ENCODE peak calls at places on chromosomes 13 and 19, in five cellular contexts. T, F, E, K and Z are unnamed samples.

GRCh38 chr13:24208314-24208713 is 47.8 kb downstream of the SPATA13 start:
- DNase-seq in T (no peak), E (no peak), K (peak; percentile 52), F (no peak), Z (no peak)

GRCh38 chr19:39335168-39335567 is 675 bp downstream of the GMFG start:
- DNase-seq in F (no peak), T (no peak), K (no peak), E (no peak), Z (no peak)

GRCh38 chr13:33057019-33057785 is 41.0 kb downstream of the KL start:
- DNase-seq in E (no peak), T (no peak), K (no peak), F (no peak), Z (no peak)

GRCh38 chr19:47479701-47480503 is 4.1 kb downstream of the KPTN start:
- DNase-seq in F (peak; percentile 83), K (no peak), E (no peak), T (no peak), Z (no peak)

GRCh38 chr19:48614436-48615144 is at the start of gene FAM83E:
- DNase-seq in T (no peak), F (peak; percentile 91), K (peak; percentile 80), E (no peak), Z (no peak)

GRCh38 chr13:29474991-29475390 is 120.5 kb downstream of the SLC7A1 start:
- DNase-seq in T (no peak), F (no peak), K (no peak), E (no peak), Z (no peak)

GRCh38 chr13:33968520-33969507 is 150.9 kb downstream of the RFC3 start:
- DNase-seq in E (no peak), K (no peak), F (no peak), T (no peak), Z (no peak)

GRCh38 chr13:41315466-41316047 is 4.5 kb downstream of the NAA16 start:
- DNase-seq in T (no peak), K (no peak), F (no peak), E (no peak), Z (no peak)

GRCh38 chr19:45812297-45812696 is 2.8 kb downstream of the RSPH6A start:
- DNase-seq in E (no peak), F (no peak), T (no peak), K (no peak), Z (no peak)

GRCh38 chr19:49145485-49146407 is 9.4 kb downstream of the HRC start:
- DNase-seq in F (peak; percentile 94), E (peak; percentile 55), T (peak; percentile 83), K (peak; percentile 31), Z (peak; percentile 92)

GRCh38 chr19:58409010-58409790 is 751 bp downstream of the ZNF584 start:
- DNase-seq in F (no peak), K (no peak), E (no peak), T (no peak), Z (no peak)

GRCh38 chr19:35755160-35755549 is 1.7 kb downstream of the HSPB6 start:
- DNase-seq in T (no peak), E (no peak), K (no peak), F (no peak), Z (no peak)

GRCh38 chr19:49592486-49593232 is 1.7 kb downstream of the PRR12 start:
- DNase-seq in K (peak; percentile 53), T (no peak), E (no peak), F (no peak), Z (no peak)

GRCh38 chr13:27171244-27171829 is at the start of gene USP12:
- DNase-seq in F (no peak), T (no peak), E (peak; percentile 26), K (no peak), Z (no peak)

GRCh38 chr13:105804561-105805190 is 730.8 kb downstream of the EFNB2 start:
- DNase-seq in F (no peak), E (no peak), T (no peak), K (no peak), Z (no peak)

DNA sequence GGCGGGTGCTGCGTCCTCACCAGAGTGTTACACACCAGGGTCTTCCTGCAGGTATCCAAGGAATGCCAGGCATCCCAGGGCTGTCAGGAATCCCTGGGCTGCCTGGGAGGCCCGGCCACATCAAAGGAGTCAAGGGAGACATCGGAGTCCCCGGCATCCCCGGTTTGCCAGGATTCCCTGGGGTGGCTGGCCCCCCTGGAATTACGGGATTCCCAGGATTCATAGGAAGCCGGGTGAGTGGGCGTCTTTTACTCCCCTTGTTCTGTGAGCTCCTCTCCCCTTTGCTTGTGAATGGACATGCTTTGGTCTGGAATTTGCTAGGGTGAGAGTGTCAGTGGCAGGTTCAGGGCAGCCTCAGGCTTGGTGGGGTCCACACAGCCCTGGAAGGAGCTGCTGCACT is 75.9 kb downstream of the RAB20 start:
- DNase-seq in T (no peak), E (no peak), K (no peak), F (no peak), Z (no peak)
- H3K27ac ChIP-seq in T (no peak overlapping the region), E (no peak overlapping the region), K (peak overlapping the region; percentile 10), F (no peak overlapping the region), Z (no peak overlapping the region)

DNA sequence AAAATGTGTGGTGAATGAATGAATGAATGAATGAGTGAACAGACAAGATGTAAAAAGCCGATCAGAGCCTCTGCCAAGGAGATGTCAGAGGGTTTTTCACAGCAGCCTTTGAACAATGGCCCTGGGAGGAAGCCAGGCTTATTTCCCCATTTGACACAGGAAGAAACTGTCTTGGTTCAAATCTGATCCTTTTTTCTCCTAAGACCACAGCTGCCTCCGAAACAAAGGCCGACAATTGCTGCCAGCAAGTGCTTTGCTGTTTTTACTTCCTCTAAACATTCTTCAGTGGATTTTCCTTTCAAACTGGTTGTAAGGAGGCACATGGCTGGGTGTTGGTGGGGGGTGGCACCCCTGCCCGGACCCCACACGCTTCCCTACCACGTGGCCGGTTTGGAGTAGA is 44.2 kb upstream of the HOMER3 start:
- DNase-seq in T (no peak), F (no peak), E (no peak), K (no peak), Z (peak; percentile 32)
- H3K27ac ChIP-seq in T (peak overlapping the region; percentile 9), F (peak overlapping the region; percentile 48), E (no peak overlapping the region), K (no peak overlapping the region), Z (peak overlapping the region; percentile 72)

GRCh38 chr19:18225355-18225701 is 910 bp downstream of the PDE4C start:
- DNase-seq in E (no peak), F (no peak), T (no peak), K (no peak), Z (no peak)
- H3K27ac ChIP-seq in E (peak overlapping the region; percentile 20), F (no peak overlapping the region), T (peak overlapping the region; percentile 69), K (no peak overlapping the region), Z (peak overlapping the region; percentile 45)

GRCh38 chr19:29942404-29943261 is 594 bp downstream of the URI1 start:
- DNase-seq in T (peak; percentile 63), F (peak; percentile 93), K (peak; percentile 43), E (no peak), Z (peak; percentile 62)
- H3K27ac ChIP-seq in T (peak overlapping the region; percentile 84), F (peak overlapping the region; percentile 37), K (peak overlapping the region; percentile 78), E (peak overlapping the region; percentile 85), Z (peak overlapping the region; percentile 79)

DNA sequence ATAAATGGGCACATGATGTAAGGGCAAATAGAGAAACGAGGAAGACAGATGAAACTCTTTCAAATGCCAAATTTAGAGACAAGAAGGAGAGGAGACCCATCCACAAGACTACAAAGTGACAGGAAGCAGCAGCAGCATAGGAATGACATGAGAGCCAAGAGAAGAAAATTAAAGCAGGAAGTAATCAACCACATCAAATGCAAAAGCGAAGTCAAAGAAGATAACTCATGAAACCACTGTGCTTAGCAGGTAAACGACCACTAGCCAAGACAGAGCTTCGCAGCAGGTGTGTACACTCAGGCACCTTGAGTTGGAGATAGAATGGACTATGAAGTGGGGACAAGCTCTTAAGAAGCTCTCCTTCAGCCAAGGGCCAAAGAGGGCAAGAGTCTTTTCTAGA is 64.1 kb downstream of the KLF12 start:
- DNase-seq in T (no peak), F (no peak), E (no peak), K (no peak), Z (no peak)
- H3K27ac ChIP-seq in T (no peak overlapping the region), F (no peak overlapping the region), E (no peak overlapping the region), K (no peak overlapping the region), Z (no peak overlapping the region)

GRCh38 chr19:5436101-5436947 is 18.9 kb upstream of the ZNRF4 start:
- DNase-seq in E (no peak), K (peak; percentile 72), T (no peak), F (no peak), Z (no peak)
- H3K27ac ChIP-seq in E (no peak overlapping the region), K (no peak overlapping the region), T (no peak overlapping the region), F (no peak overlapping the region), Z (no peak overlapping the region)

GRCh38 chr19:1446713-1447564 is 3.0 kb upstream of the APC2 start:
- DNase-seq in E (no peak), T (no peak), F (peak; percentile 81), K (no peak), Z (no peak)

GRCh38 chr19:1445185-1445931 is 4.6 kb upstream of the APC2 start:
- DNase-seq in T (peak; percentile 74), E (no peak), F (peak; percentile 97), K (peak; percentile 71), Z (no peak)

GRCh38 chr19:1447944-1448343 is 2.0 kb upstream of the APC2 start:
- DNase-seq in T (no peak), K (no peak), E (no peak), F (no peak), Z (no peak)

GRCh38 chr19:1447565-1447903 is 2.4 kb upstream of the APC2 start:
- DNase-seq in E (no peak), K (no peak), F (no peak), T (no peak), Z (no peak)

GRCh38 chr19:1445932-1446712 is 3.8 kb upstream of the APC2 start:
- DNase-seq in K (peak; percentile 47), F (peak; percentile 79), E (no peak), T (no peak), Z (no peak)
- H3K27ac ChIP-seq in K (no peak overlapping the region), F (no peak overlapping the region), E (no peak overlapping the region), T (no peak overlapping the region), Z (peak overlapping the region; percentile 17)